ENCODE peak calls at places on chromosome 5, in five cellular contexts. T, U, P, E and V are unnamed samples.

GRCh38 chr5:108421713-108422112 is 39.8 kb upstream of the FBXL17 start:
- DNase-seq in T (no peak), U (no peak), P (no peak), E (no peak), V (no peak)

GRCh38 chr5:156532921-156533320 is 206.0 kb downstream of the SGCD start:
- DNase-seq in T (no peak), U (no peak), P (no peak), E (no peak), V (no peak)

GRCh38 chr5:9562101-9562500 is 16.2 kb upstream of the SEMA5A start:
- DNase-seq in T (no peak), U (peak), P (peak), E (no peak), V (peak)

GRCh38 chr5:171418982-171419662 is at the start of gene FGF18:
- DNase-seq in T (peak), U (peak), P (peak), E (peak), V (peak)

GRCh38 chr5:72244862-72245371 is 75.1 kb downstream of the MRPS27 start:
- DNase-seq in T (peak), U (peak), P (peak), E (no peak), V (peak)

GRCh38 chr5:171442287-171443042 is 23.0 kb downstream of the FGF18 start:
- DNase-seq in T (peak), U (no peak), P (peak), E (no peak), V (no peak)

GRCh38 chr5:59765446-59765845 is 128.1 kb downstream of the PDE4D start:
- DNase-seq in T (no peak), U (no peak), P (no peak), E (no peak), V (no peak)

GRCh38 chr5:8848997-8849585 is 696.8 kb downstream of the SEMA5A start:
- DNase-seq in T (peak), U (peak), P (peak), E (no peak), V (peak)

GRCh38 chr5:93058309-93058708 is 522.7 kb downstream of the NR2F1-AS1 start:
- DNase-seq in T (peak), U (peak), P (peak), E (no peak), V (peak)

GRCh38 chr5:96297290-96297689 is 135.8 kb downstream of the PCSK1 start:
- DNase-seq in T (peak), U (peak), P (peak), E (no peak), V (peak)

GRCh38 chr5:138655530-138656245 is 80.5 kb upstream of the HSPA9 start:
- DNase-seq in T (no peak), U (no peak), P (no peak), E (no peak), V (no peak)

GRCh38 chr5:112059601-112060135 is 302.7 kb upstream of the NREP start:
- DNase-seq in T (no peak), U (no peak), P (no peak), E (no peak), V (no peak)

GRCh38 chr5:53779541-53779981 is 219.1 kb downstream of the NDUFS4 start:
- DNase-seq in T (peak), U (peak), P (peak), E (no peak), V (peak)

GRCh38 chr5:77635617-77636422 is 2.7 kb downstream of the OTP start:
- DNase-seq in T (no peak), U (no peak), P (no peak), E (no peak), V (no peak)

GRCh38 chr5:66306105-66306843 is 162.2 kb downstream of the SREK1 start:
- DNase-seq in T (peak), U (peak), P (peak), E (peak), V (peak)

GRCh38 chr5:35924122-35924949 is 14.1 kb downstream of the CAPSL start:
- DNase-seq in T (peak), U (peak), P (peak), E (no peak), V (peak)

GRCh38 chr5:37837101-37838032 is 2.5 kb downstream of the GDNF start:
- DNase-seq in T (peak), U (peak), P (peak), E (peak), V (peak)

GRCh38 chr5:152349683-152350526 is 55.2 kb downstream of the NMUR2 start:
- DNase-seq in T (peak), U (peak), P (peak), E (no peak), V (no peak)

GRCh38 chr5:30879887-30880286 is 313.6 kb upstream of the CDH6 start:
- DNase-seq in T (no peak), U (no peak), P (no peak), E (no peak), V (no peak)

GRCh38 chr5:74054139-74054538 is 428.1 kb downstream of the ARHGEF28 start:
- DNase-seq in T (no peak), U (no peak), P (no peak), E (no peak), V (no peak)

GRCh38 chr5:110880413-110880812 is 141.6 kb downstream of the SLC25A46 start:
- DNase-seq in T (peak), U (peak), P (peak), E (peak), V (peak)

GRCh38 chr5:142674438-142675210 is 11.3 kb downstream of the FGF1 start:
- DNase-seq in T (peak), U (peak), P (peak), E (no peak), V (peak)

GRCh38 chr5:154367101-154367500 is 78.7 kb upstream of the SAP30L start:
- DNase-seq in T (no peak), U (peak), P (peak), E (no peak), V (no peak)

GRCh38 chr5:157558089-157558595 is 17.4 kb downstream of the ADAM19 start:
- DNase-seq in T (no peak), U (peak), P (peak), E (peak), V (peak)

GRCh38 chr5:116626272-116626723 is 51.7 kb upstream of the SEMA6A start:
- DNase-seq in T (no peak), U (peak), P (peak), E (peak), V (peak)

GRCh38 chr5:135472141-135472540 is 20.0 kb upstream of the TIFAB start:
- DNase-seq in T (no peak), U (no peak), P (no peak), E (no peak), V (no peak)

GRCh38 chr5:176743828-176744583 is 66.4 kb upstream of the UNC5A start:
- DNase-seq in T (no peak), U (no peak), P (no peak), E (peak), V (no peak)

GRCh38 chr5:5584751-5585150 is 162.3 kb downstream of the ICE1 start:
- DNase-seq in T (no peak), U (no peak), P (no peak), E (no peak), V (no peak)

GRCh38 chr5:132490484-132491367 is at the start of gene IRF1:
- DNase-seq in T (peak), U (peak), P (peak), E (peak), V (peak)

GRCh38 chr5:176596689-176597416 is 13.1 kb downstream of the GPRIN1 start:
- DNase-seq in T (peak), U (peak), P (no peak), E (peak), V (no peak)

GRCh38 chr5:126875303-126875785 is 98.4 kb downstream of the LMNB1 start:
- DNase-seq in T (no peak), U (no peak), P (no peak), E (no peak), V (no peak)

GRCh38 chr5:29715167-29715566 is 1478.3 kb upstream of the CDH6 start:
- DNase-seq in T (no peak), U (no peak), P (no peak), E (no peak), V (no peak)